ENCODE peak calls at places on chromosomes 1 and 21, in ten cellular contexts. I, K, F, S, Y, L, R, X, U and P are unnamed samples.

GRCh38 chr1:46479744-46480350 is 9.8 kb upstream of the DMBX1 start:
- DNase-seq in K (no peak), L (no peak), X (no peak), U (no peak), F (no peak), R (no peak), I (no peak), S (no peak), Y (no peak), P (no peak)

GRCh38 chr1:164922585-164922984 is 363.6 kb downstream of the PBX1 start:
- DNase-seq in K (peak), F (no peak), Y (no peak), U (no peak), I (no peak), R (no peak), X (no peak), S (no peak), L (no peak), P (no peak)

GRCh38 chr1:24304763-24305162 is 14.4 kb upstream of the GRHL3 start:
- DNase-seq in L (no peak), R (no peak), U (no peak), I (no peak), S (no peak), X (no peak), K (no peak), Y (no peak), F (no peak), P (no peak)

GRCh38 chr21:45459171-45460010 is 54.4 kb downstream of the COL18A1 start:
- DNase-seq in L (no peak), K (no peak), F (no peak), S (no peak), I (no peak), X (no peak), Y (no peak), U (peak), R (no peak), P (no peak)

GRCh38 chr1:150006881-150007401 is 3.6 kb downstream of the OTUD7B start:
- DNase-seq in K (peak), I (peak), X (peak), L (no peak), U (no peak), F (peak), S (no peak), Y (no peak), R (no peak), P (peak)

GRCh38 chr1:31835415-31835814 is 19.6 kb upstream of the SPOCD1 start:
- DNase-seq in U (no peak), R (no peak), I (no peak), Y (no peak), X (no peak), L (no peak), F (no peak), K (no peak), S (no peak), P (no peak)

GRCh38 chr1:11227106-11228077 is 35.0 kb downstream of the MTOR start:
- DNase-seq in R (no peak), F (no peak), K (no peak), X (no peak), I (no peak), S (no peak), L (no peak), U (no peak), Y (no peak), P (no peak)

GRCh38 chr1:172821609-172822274 is 162.8 kb downstream of the FASLG start:
- DNase-seq in F (peak), K (peak), U (no peak), R (peak), I (peak), S (peak), Y (no peak), L (no peak), X (peak), P (peak)

GRCh38 chr1:213606252-213606820 is 381.4 kb upstream of the PROX1 start:
- DNase-seq in I (no peak), Y (no peak), F (no peak), R (no peak), U (no peak), L (no peak), S (no peak), X (no peak), K (no peak), P (no peak)

GRCh38 chr1:3013371-3014038 is 7.8 kb upstream of the ACTRT2 start:
- DNase-seq in S (no peak), X (no peak), F (no peak), L (no peak), I (no peak), Y (no peak), R (no peak), K (no peak), U (no peak), P (no peak)

GRCh38 chr1:185695299-185695698 is 38.9 kb upstream of the HMCN1 start:
- DNase-seq in Y (no peak), F (no peak), X (no peak), K (no peak), U (no peak), R (no peak), I (peak), L (no peak), S (no peak), P (no peak)

GRCh38 chr1:90768098-90768497 is 51.0 kb upstream of the BARHL2 start:
- DNase-seq in R (no peak), K (no peak), I (no peak), U (no peak), Y (no peak), X (no peak), L (no peak), S (no peak), F (no peak), P (peak)

GRCh38 chr1:161200421-161200991 is 1.7 kb upstream of the ADAMTS4 start:
- DNase-seq in I (peak), L (no peak), F (no peak), X (peak), S (no peak), Y (no peak), U (no peak), R (no peak), K (no peak), P (no peak)

GRCh38 chr1:12161662-12162458 is 4.9 kb upstream of the TNFRSF1B start:
- DNase-seq in X (peak), U (peak), F (peak), L (peak), S (peak), R (peak), Y (peak), I (peak), K (peak), P (peak)

GRCh38 chr1:71650126-71650525 is 569.3 kb upstream of the ZRANB2 start:
- DNase-seq in F (no peak), R (no peak), Y (no peak), K (peak), U (no peak), L (no peak), I (peak), S (no peak), X (no peak), P (no peak)

GRCh38 chr1:8127201-8127641 is 101.1 kb upstream of the ERRFI1 start:
- DNase-seq in I (peak), F (no peak), L (no peak), R (no peak), S (no peak), Y (no peak), X (peak), K (no peak), U (no peak), P (peak)

GRCh38 chr1:171871848-171872247 is 30.6 kb downstream of the DNM3 start:
- DNase-seq in R (no peak), F (no peak), Y (no peak), X (no peak), L (no peak), I (no peak), U (no peak), K (no peak), S (no peak), P (no peak)

DNA sequence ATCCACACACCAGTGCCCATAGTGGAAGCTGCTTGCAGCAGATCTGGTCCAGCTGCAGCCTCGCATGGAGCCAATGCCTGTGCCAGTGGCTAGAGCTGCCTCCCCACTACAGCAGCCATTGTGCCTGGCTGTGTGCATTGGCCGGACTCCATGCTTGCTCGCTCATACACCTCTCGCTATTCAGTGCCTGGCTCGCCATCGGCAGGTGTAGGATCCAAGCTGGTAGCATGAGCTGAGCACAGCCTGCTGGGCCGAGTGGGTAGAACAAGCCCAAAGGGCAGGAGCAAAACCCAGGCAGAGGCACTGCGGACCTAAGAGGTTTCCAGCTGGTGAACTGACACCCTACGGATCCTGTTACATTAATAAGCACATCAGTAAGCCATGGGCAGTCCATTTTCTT is 1184.1 kb downstream of the AMY1C start:
- DNase-seq in S (no peak), R (no peak), L (no peak), F (no peak), U (no peak), K (no peak), X (no peak), I (no peak), Y (no peak), P (no peak)
- TF ChIP-seq CTCF in S (no peak), R (no peak), L (no peak), F (no peak), U (no peak), K (no peak), X (no peak), I (no peak), Y (no peak), P (no peak)

GRCh38 chr1:27368872-27369703 is 2.3 kb upstream of the MAP3K6 start:
- DNase-seq in L (no peak), K (peak), U (no peak), Y (no peak), R (no peak), X (peak), F (peak), S (no peak), I (peak), P (no peak)
- TF ChIP-seq CTCF in L (no peak), K (peak), U (no peak), Y (no peak), R (no peak), X (peak), F (peak), S (peak), I (peak), P (peak)

GRCh38 chr1:162878000-162878596 is 17.1 kb upstream of the CCDC190 start:
- DNase-seq in X (peak), K (peak), L (no peak), F (peak), I (peak), R (peak), S (peak), U (no peak), Y (no peak), P (peak)
- TF ChIP-seq CTCF in X (peak), K (peak), L (peak), F (peak), I (peak), R (peak), S (peak), U (no peak), Y (peak), P (peak)

DNA sequence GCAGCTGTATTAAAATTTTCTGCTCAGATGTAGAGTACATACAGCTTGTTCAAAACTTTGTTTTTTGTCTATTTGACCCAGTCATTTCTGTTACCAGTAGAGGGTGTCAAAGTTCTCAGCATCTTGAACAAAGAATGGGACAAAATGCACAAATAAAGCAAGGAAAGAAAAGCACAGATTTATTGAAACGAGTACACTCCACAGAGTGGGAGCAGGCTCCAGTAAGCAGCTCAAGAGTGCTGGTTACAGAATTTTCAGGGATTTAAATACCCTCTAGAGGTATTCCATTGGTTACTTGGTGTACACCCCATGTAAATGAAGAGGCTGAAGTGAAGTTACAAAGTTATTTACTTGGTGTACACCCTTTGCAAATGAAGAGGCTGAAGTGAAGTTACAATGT is 8.9 kb upstream of the PRMT6 start:
- DNase-seq in Y (no peak), L (no peak), U (no peak), I (no peak), K (no peak), X (peak), S (no peak), F (no peak), R (no peak), P (peak)
- TF ChIP-seq CTCF in Y (no peak), L (no peak), U (no peak), I (peak), K (peak), X (no peak), S (no peak), F (no peak), R (no peak), P (no peak)

GRCh38 chr1:245858683-245859509 is 648.2 kb downstream of the SMYD3 start:
- DNase-seq in S (no peak), Y (no peak), F (no peak), R (no peak), K (peak), I (peak), L (no peak), X (peak), U (no peak), P (peak)
- TF ChIP-seq CTCF in S (peak), Y (no peak), F (peak), R (no peak), K (peak), I (peak), L (no peak), X (peak), U (no peak), P (peak)